ENCODE peak calls at places on chromosomes 5 and 9, in five cellular contexts. B, N, D, G and A are unnamed samples.

GRCh38 chr5:132765311-132766019 is 11.6 kb downstream of the SEPTIN8 start:
- DNase-seq in B (no peak), G (no peak), N (no peak), D (no peak), A (no peak)

GRCh38 chr5:35246928-35247644 is 16.8 kb upstream of the PRLR start:
- DNase-seq in N (peak; percentile 70), B (no peak), D (peak; percentile 70), G (no peak), A (no peak)

GRCh38 chr9:6214451-6214850 is 1.2 kb upstream of the IL33 start:
- DNase-seq in N (no peak), B (no peak), G (peak; percentile 17), D (no peak), A (no peak)

GRCh38 chr9:124040186-124040920 is 28.8 kb downstream of the LHX2 start:
- DNase-seq in D (no peak), N (no peak), G (peak; percentile 56), B (no peak), A (no peak)

GRCh38 chr5:37370550-37370863 is 399 bp downstream of the NUP155 start:
- DNase-seq in N (no peak), B (no peak), D (no peak), G (no peak), A (no peak)

GRCh38 chr9:87149794-87150193 is 202.5 kb upstream of the GAS1 start:
- DNase-seq in D (no peak), B (no peak), N (no peak), G (peak; percentile 25), A (no peak)

GRCh38 chr5:67921004-67921601 is 294.5 kb upstream of the PIK3R1 start:
- DNase-seq in G (no peak), N (no peak), D (no peak), B (no peak), A (no peak)

GRCh38 chr5:95794070-95794516 is 28.4 kb downstream of the GLRX start:
- DNase-seq in N (no peak), B (no peak), D (no peak), G (peak; percentile 67), A (no peak)

GRCh38 chr9:97529363-97530076 is 28.1 kb downstream of the TMOD1 start:
- DNase-seq in B (no peak), D (no peak), N (no peak), G (peak; percentile 43), A (peak; percentile 4)

DNA sequence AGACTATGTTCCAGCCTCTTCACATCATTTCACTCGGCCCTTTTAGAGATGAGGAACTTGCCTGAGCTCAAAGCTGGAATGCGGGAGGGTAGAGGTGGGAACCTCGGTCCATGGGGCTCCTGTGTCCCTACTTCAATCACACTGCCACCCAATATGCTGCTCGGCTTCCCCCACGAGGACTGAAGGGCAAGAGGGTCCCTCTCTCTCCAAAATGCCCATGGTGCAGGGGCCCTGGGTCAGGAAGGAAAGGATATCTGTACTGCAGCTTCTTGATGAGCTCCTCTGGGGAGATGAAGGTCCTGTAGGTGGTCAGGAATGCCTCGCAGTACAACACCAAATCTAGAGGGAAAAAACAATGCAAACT is 46.5 kb downstream of the PRRT1B start:
- DNase-seq in D (no peak), B (no peak), N (no peak), G (no peak), A (no peak)
- H3K27ac ChIP-seq in D (no peak overlapping the region), B (no peak overlapping the region), N (no peak overlapping the region), G (no peak overlapping the region), A (no peak overlapping the region)

GRCh38 chr5:169029087-169029486 is 271.9 kb downstream of the SLIT3 start:
- DNase-seq in G (no peak), D (no peak), B (no peak), N (no peak), A (no peak)
- H3K36me3 ChIP-seq in G (no peaks in the 10 kb centered on the region), D (no peaks in the 10 kb centered on the region), B (no peaks in the 10 kb centered on the region), N (no peaks in the 10 kb centered on the region), A (no peaks in the 10 kb centered on the region)

DNA sequence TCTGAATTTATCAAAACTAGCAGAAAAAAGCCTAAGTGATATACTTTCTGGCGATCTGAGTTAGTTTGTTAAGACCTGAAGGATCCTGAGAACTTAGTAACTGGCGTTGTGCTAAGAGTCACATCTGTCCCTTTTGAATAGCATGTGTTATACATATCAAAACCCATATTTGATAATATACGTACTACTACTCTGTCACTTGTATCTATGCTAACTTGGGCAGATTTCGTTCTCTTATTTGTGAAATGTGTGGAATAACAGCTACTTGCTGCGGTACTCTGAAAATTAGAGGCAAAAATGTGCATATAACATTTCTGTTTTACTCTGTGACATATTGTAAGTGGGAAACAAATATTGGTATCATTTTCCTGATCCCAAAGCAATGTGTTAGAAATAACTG is 126.4 kb downstream of the PARP8 start:
- DNase-seq in G (no peak), B (no peak), N (no peak), D (no peak), A (no peak)
- H3K4me1 ChIP-seq in G (no peaks in the 10 kb centered on the region), B (no peaks in the 10 kb centered on the region), N (no peaks in the 10 kb centered on the region), D (no peaks in the 10 kb centered on the region), A (no peaks in the 10 kb centered on the region)

GRCh38 chr9:128916745-128917144 is 4.0 kb upstream of the PHYHD1 start:
- DNase-seq in N (no peak), G (no peak), D (no peak), B (no peak), A (no peak)

GRCh38 chr9:128913995-128914772 is 6.6 kb upstream of the PHYHD1 start:
- DNase-seq in N (no peak), B (no peak), G (no peak), D (no peak), A (no peak)

GRCh38 chr9:128917151-128917849 is 3.5 kb upstream of the PHYHD1 start:
- DNase-seq in D (peak; percentile 85), B (peak; percentile 96), N (peak; percentile 92), G (peak; percentile 64), A (peak; percentile 89)

GRCh38 chr9:128918921-128919320 is 1.9 kb upstream of the PHYHD1 start:
- DNase-seq in D (no peak), B (no peak), N (no peak), G (no peak), A (no peak)

DNA sequence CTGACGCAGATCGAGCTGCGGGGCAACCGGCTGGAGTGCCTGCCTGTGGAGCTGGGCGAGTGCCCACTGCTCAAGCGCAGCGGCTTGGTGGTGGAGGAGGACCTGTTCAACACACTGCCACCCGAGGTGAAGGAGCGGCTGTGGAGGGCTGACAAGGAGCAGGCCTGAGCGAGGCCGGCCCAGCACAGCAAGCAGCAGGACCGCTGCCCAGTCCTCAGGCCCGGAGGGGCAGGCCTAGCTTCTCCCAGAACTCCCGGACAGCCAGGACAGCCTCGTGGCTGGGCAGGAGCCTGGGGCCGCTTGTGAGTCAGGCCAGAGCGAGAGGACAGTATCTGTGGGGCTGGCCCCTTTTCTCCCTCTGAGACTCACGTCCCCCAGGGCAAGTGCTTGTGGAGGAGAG is 4.6 kb upstream of the PHYHD1 start:
- DNase-seq in G (no peak), N (no peak), D (no peak), B (no peak), A (peak; percentile 84)
- H3K27ac ChIP-seq in G (no peak overlapping the region), N (peak overlapping the region; percentile 68), D (peak overlapping the region; percentile 74), B (peak overlapping the region; percentile 92), A (peak overlapping the region; percentile 87)

GRCh38 chr5:75358117-75358516 is 21.1 kb downstream of the HMGCR start:
- DNase-seq in G (no peak), N (no peak), D (no peak), B (no peak), A (no peak)
- H3K36me3 ChIP-seq in G (peaks cover 26% of the 10 kb centered on the region), N (peaks cover 76% of the 10 kb centered on the region), D (peaks cover 37% of the 10 kb centered on the region), B (peaks cover 85% of the 10 kb centered on the region), A (peaks cover 96% of the 10 kb centered on the region)

DNA sequence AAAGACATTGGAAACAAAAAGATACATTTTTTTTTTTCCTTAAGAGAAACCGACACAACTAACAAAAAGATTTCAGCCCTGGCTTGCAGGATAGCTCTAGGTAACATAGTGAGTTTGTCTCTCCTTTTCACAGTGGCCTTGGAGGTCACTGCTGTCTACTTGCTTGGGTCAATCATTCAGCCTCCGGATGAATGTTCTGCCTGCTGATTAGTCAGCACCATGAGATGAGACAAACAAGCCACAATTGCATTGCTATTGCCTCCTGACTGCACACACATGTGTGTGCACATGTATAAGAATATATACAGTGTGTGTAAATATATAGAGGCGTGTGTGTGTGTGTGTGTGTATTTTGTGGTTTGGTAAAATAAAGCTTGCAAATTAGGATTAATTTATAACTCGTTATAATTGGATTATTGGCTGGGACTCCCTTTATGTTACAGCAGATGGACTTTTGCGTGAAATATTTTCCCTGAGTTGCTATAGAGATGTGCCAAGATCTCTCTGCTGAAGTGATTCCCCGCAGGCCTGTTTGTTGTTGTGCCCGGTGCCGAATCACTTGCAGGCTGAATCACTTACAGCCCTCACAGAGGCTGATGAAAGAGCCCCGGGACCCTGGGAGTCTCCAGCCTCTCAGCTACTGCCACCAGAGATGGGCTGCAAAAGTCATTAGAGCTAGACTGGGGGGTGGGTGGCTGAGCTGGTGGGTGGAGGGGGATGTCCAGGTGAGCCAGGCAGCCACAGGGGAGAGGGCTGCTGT is 161.2 kb downstream of the FGF18 start:
- DNase-seq in B (no peak), G (peak; percentile 52), N (no peak), D (no peak), A (no peak)
- H3K4me1 ChIP-seq in B (no peaks in the 10 kb centered on the region), G (no peaks in the 10 kb centered on the region), N (no peaks in the 10 kb centered on the region), D (no peaks in the 10 kb centered on the region), A (peaks cover 10% of the 10 kb centered on the region)

GRCh38 chr5:177311361-177311722 is 356 bp downstream of the MXD3 start:
- DNase-seq in G (no peak), B (no peak), D (peak; percentile 82), N (peak; percentile 57), A (no peak)

GRCh38 chr5:177311723-177312648 is at the start of gene MXD3:
- DNase-seq in N (peak; percentile 97), G (peak; percentile 90), B (peak; percentile 97), D (peak; percentile 99), A (peak; percentile 97)

GRCh38 chr5:177310332-177310731 is 1.4 kb downstream of the MXD3 start:
- DNase-seq in G (no peak), B (no peak), N (no peak), D (peak; percentile 75), A (no peak)

GRCh38 chr5:177309351-177310191 is 2.1 kb downstream of the MXD3 start:
- DNase-seq in D (peak; percentile 77), G (peak; percentile 65), N (peak; percentile 45), B (peak; percentile 78), A (peak; percentile 79)

DNA sequence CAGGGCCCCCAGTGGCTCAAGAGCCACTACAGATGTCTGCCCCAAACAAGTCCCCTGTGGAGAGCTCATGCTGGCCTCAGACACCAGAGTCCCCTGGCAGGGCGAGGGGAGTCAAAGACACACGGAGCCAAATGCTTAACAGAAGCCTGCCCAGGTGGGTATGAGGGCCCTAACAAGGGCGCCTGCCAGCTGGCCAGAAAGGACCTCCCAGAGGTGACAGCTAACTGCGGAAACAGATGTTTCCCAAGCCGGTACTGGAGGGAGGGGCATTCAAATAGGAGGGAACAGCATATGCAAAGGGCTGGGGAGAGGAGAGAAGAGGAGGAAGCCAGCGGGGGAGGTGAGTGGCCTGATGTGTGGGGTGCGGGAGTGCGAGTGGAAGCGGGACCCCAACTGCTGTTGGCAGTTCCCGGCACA is 933 bp downstream of the MXD3 start:
- DNase-seq in B (no peak), D (peak; percentile 61), N (no peak), G (peak; percentile 18), A (no peak)
- H3K27ac ChIP-seq in B (no peak overlapping the region), D (no peak overlapping the region), N (no peak overlapping the region), G (no peak overlapping the region), A (no peak overlapping the region)